ENCODE peak calls at places on chromosomes 1 and 21, in ten cellular contexts. V, Y, S, I, D, Z, K, M, L and A are unnamed samples.
A peak's percentile ranks its signal among the peaks of the same experiment; 100 is the strongest.

GRCh38 chr21:33892853-33893252 is 22.8 kb downstream of the ATP5PO start:
- DNase-seq in V (no peak), Y (no peak), S (no peak), I (no peak), D (no peak), Z (no peak), K (no peak), M (no peak), L (no peak), A (no peak)

GRCh38 chr1:196412326-196412725 is 195.9 kb downstream of the KCNT2 start:
- DNase-seq in V (no peak), Y (no peak), S (no peak), I (no peak), D (no peak), Z (no peak), K (no peak), M (no peak), L (no peak), A (no peak)

GRCh38 chr1:147539122-147539575 is 2.2 kb upstream of the BCL9 start:
- DNase-seq in V (no peak), Y (peak; percentile 62), S (peak; percentile 72), I (peak; percentile 83), D (no peak), Z (peak; percentile 98), K (no peak), M (peak; percentile 25), L (no peak), A (peak; percentile 44)

GRCh38 chr1:180382326-180383115 is 119.9 kb downstream of the ACBD6 start:
- DNase-seq in V (no peak), Y (no peak), S (no peak), I (no peak), D (no peak), Z (peak; percentile 3), K (no peak), M (no peak), L (no peak), A (no peak)

GRCh38 chr1:217911908-217912307 is 280.8 kb downstream of the SPATA17 start:
- DNase-seq in V (peak; percentile 37), Y (peak; percentile 11), S (no peak), I (no peak), D (no peak), Z (no peak), K (no peak), M (no peak), L (no peak), A (no peak)

GRCh38 chr1:83555871-83556270 is 443.1 kb downstream of the TTLL7 start:
- DNase-seq in V (no peak), Y (no peak), S (no peak), I (no peak), D (no peak), Z (no peak), K (no peak), M (no peak), L (no peak), A (no peak)

GRCh38 chr1:67791686-67792475 is 41.4 kb downstream of the GNG12 start:
- DNase-seq in V (no peak), Y (peak; percentile 62), S (no peak), I (peak; percentile 47), D (no peak), Z (peak; percentile 93), K (no peak), M (peak; percentile 27), L (no peak), A (peak; percentile 49)

GRCh38 chr1:36172983-36173382 is 17.0 kb downstream of the MAP7D1 start:
- DNase-seq in V (no peak), Y (peak; percentile 42), S (no peak), I (no peak), D (no peak), Z (peak; percentile 86), K (no peak), M (no peak), L (no peak), A (peak; percentile 98)

GRCh38 chr1:230156536-230156935 is 89.5 kb downstream of the GALNT2 start:
- DNase-seq in V (no peak), Y (no peak), S (no peak), I (no peak), D (no peak), Z (no peak), K (no peak), M (no peak), L (no peak), A (no peak)

GRCh38 chr1:230160957-230161771 is 94.1 kb downstream of the GALNT2 start:
- DNase-seq in V (peak; percentile 17), Y (no peak), S (no peak), I (no peak), D (no peak), Z (peak; percentile 46), K (no peak), M (no peak), L (no peak), A (no peak)

GRCh38 chr1:230157409-230158390 is 90.7 kb downstream of the GALNT2 start:
- DNase-seq in V (peak; percentile 28), Y (no peak), S (peak; percentile 49), I (no peak), D (no peak), Z (no peak), K (no peak), M (no peak), L (no peak), A (no peak)

GRCh38 chr1:230158422-230159291 is 91.6 kb downstream of the GALNT2 start:
- DNase-seq in V (peak; percentile 13), Y (no peak), S (no peak), I (no peak), D (no peak), Z (no peak), K (no peak), M (no peak), L (peak; percentile 60), A (no peak)

GRCh38 chr1:230159580-230159979 is 92.5 kb downstream of the GALNT2 start:
- DNase-seq in V (no peak), Y (no peak), S (no peak), I (peak; percentile 4), D (no peak), Z (no peak), K (no peak), M (no peak), L (no peak), A (no peak)
- TF ChIP-seq POLR2A in V (no peak), Y (no peak), S (no peak), I (no peak), D (no peak), Z (no peak), K (no peak), M (no peak), L (no peak), A (no peak)

DNA sequence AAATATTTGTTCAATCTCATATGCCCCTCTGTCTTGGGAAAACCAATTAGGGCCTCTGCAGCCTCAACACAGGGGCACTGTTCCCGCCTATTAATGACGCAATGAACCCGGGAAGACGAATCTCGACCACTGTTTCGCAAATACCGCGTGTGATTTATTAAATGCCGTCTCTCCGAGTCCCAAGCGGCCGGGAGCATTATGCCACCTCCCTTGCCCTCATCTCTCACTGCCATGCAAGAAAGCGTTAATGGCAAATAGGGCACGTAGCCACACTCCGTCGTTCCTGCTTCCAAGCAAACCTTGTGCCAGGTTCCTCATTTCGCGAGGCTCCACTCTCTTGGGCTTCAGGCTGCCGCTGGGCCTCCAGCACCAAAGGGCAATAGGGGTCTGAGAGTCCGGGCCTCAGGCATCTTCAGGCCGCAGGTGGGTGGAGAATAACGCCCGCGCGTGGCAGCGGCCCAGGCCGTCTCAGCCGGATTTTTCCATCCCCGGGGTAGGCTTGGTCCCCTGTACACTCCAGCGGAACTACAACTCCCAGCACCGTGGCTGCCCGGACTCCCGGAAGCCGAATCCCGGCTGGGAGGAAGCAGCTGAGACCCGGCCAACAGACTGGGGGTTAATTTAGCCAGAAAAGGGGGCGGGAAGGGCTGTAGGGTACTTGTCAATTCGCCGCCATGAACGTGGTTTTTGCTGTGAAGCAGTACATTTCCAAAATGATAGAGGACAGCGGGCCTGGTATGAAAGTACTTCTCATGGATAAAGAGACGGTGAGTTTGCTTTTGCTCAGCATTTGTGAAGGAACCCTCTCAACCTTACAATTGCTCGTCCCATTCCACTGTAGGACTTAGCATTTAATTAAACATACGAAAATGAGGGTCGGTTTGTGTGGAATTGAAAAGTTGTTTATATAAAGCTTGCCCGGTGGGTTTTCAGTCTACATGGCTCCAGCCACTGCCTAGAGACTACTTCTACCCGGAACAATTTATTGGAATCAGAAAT is at the start of gene VPS45:
- DNase-seq in V (peak; percentile 92), Y (peak; percentile 92), S (peak; percentile 96), I (peak; percentile 91), D (peak; percentile 91), Z (peak; percentile 88), K (peak; percentile 69), M (peak; percentile 78), L (peak; percentile 92), A (peak; percentile 83)
- TF ChIP-seq POLR2A in V (no peak), Y (peak; percentile 39), S (peak; percentile 30), I (peak; percentile 51), D (no peak), Z (peak; percentile 62), K (peak; percentile 25), M (peak; percentile 50), L (peak; percentile 60), A (no peak)

DNA sequence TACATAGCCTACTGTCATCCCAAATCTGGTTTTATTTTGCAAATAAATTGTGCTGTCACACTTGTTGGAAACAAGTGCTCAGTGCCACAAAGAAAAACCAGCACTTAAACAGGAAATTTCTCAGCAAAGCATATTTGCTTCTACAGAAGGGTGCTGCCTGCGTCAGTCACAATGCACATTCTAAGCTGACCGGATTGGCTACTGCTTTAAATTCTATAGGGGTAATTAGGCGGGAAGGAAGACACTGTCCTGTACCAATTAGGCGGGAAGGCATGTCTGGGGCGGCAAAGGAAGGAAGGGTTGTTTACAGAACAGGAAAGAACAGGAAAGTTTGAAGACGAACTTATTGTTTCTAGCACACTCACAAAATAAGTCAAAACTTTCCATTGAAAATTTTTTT is 2.8 kb downstream of the IFI16 start:
- DNase-seq in V (no peak), Y (no peak), S (no peak), I (no peak), D (no peak), Z (peak; percentile 24), K (no peak), M (peak; percentile 30), L (peak; percentile 15), A (no peak)
- TF ChIP-seq POLR2A in V (no peak), Y (no peak), S (peak; percentile 11), I (peak; percentile 47), D (no peak), Z (no peak), K (no peak), M (no peak), L (peak; percentile 39), A (no peak)

GRCh38 chr1:228319352-228320088 is 87.1 kb downstream of the TRIM11 start:
- DNase-seq in V (no peak), Y (no peak), S (no peak), I (no peak), D (no peak), Z (no peak), K (no peak), M (no peak), L (no peak), A (no peak)
- TF ChIP-seq POLR2A in V (no peak), Y (no peak), S (no peak), I (no peak), D (no peak), Z (no peak), K (no peak), M (no peak), L (no peak), A (no peak)

GRCh38 chr1:155127672-155128468 is at the start of gene EFNA1:
- DNase-seq in V (peak; percentile 44), Y (no peak), S (peak; percentile 80), I (peak; percentile 49), D (peak; percentile 79), Z (no peak), K (no peak), M (no peak), L (peak; percentile 81), A (peak; percentile 45)
- TF ChIP-seq POLR2A in V (no peak), Y (peak; percentile 60), S (peak; percentile 16), I (no peak), D (peak; percentile 64), Z (no peak), K (peak; percentile 90), M (peak; percentile 73), L (peak; percentile 85), A (peak; percentile 41)